ENCODE peak calls at places on chromosomes 13 and 19, in nine cellular contexts. U, Q, Z, N, W, O, S, B and D are unnamed samples.

GRCh38 chr19:3270908-3271307 is 46.4 kb downstream of the CELF5 start:
- DNase-seq in U (no peak), Q (peak), Z (no peak), N (no peak), W (peak), O (no peak), S (no peak), B (no peak), D (peak)

GRCh38 chr19:30512748-30513389 is 140.7 kb downstream of the ZNF536 start:
- DNase-seq in U (no peak), Q (no peak), Z (no peak), N (no peak), W (no peak), O (no peak), S (no peak), B (no peak), D (no peak)

GRCh38 chr19:46618670-46619231 is 6.1 kb downstream of the PTGIR start:
- DNase-seq in U (no peak), Q (no peak), Z (no peak), N (no peak), W (no peak), O (no peak), S (no peak), B (no peak), D (peak)

GRCh38 chr19:13165091-13165997 is 15.1 kb downstream of the IER2 start:
- DNase-seq in U (no peak), Q (no peak), Z (no peak), N (no peak), W (no peak), O (no peak), S (no peak), B (no peak), D (no peak)

GRCh38 chr13:110965038-110965754 is 50.3 kb upstream of the ANKRD10 start:
- DNase-seq in U (no peak), Q (peak), Z (no peak), N (no peak), W (peak), O (no peak), S (peak), B (no peak), D (peak)

GRCh38 chr19:16566161-16566560 is 6.1 kb downstream of the SLC35E1 start:
- DNase-seq in U (no peak), Q (no peak), Z (no peak), N (no peak), W (no peak), O (no peak), S (no peak), B (no peak), D (no peak)

GRCh38 chr13:24664726-24665409 is 15.3 kb upstream of the ATP12A start:
- DNase-seq in U (no peak), Q (no peak), Z (no peak), N (no peak), W (peak), O (no peak), S (peak), B (no peak), D (peak)

GRCh38 chr19:46944918-46945628 is 74.6 kb upstream of the NPAS1 start:
- DNase-seq in U (no peak), Q (no peak), Z (peak), N (peak), W (no peak), O (peak), S (no peak), B (peak), D (peak)

GRCh38 chr13:26663801-26664200 is 96.8 kb downstream of the GPR12 start:
- DNase-seq in U (no peak), Q (no peak), Z (no peak), N (no peak), W (no peak), O (no peak), S (no peak), B (no peak), D (no peak)

GRCh38 chr19:42512130-42512636 is 16.1 kb downstream of the CEACAM1 start:
- DNase-seq in U (no peak), Q (no peak), Z (no peak), N (no peak), W (no peak), O (no peak), S (no peak), B (no peak), D (no peak)

DNA sequence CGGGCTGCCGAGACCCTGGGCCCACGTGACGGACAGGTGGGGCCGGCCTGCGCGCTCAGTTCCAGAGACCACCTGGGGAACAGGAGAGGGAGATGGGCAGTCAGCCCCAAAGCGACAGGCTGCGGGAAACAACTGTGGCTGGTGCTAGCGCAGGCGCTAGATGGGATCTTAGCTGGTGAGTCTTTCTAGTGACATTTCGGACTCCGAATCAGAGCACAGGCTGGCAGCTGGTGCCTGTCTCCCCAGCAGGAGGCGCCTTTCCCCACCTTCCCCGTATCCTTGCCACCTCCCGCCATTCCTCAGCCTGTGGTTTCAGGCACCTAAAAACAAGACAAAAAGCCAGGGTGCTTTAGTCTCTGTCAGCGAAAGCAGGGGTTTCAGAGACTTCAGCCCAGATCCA is 19.4 kb upstream of the RANBP3 start:
- DNase-seq in U (no peak), Q (no peak), Z (no peak), N (no peak), W (no peak), O (no peak), S (no peak), B (no peak), D (no peak)
- TF ChIP-seq CTCF in U (peak), Q (peak), Z (no peak), N (no peak), W (no peak), O (no peak), S (no peak), B (no peak), D (no peak)

DNA sequence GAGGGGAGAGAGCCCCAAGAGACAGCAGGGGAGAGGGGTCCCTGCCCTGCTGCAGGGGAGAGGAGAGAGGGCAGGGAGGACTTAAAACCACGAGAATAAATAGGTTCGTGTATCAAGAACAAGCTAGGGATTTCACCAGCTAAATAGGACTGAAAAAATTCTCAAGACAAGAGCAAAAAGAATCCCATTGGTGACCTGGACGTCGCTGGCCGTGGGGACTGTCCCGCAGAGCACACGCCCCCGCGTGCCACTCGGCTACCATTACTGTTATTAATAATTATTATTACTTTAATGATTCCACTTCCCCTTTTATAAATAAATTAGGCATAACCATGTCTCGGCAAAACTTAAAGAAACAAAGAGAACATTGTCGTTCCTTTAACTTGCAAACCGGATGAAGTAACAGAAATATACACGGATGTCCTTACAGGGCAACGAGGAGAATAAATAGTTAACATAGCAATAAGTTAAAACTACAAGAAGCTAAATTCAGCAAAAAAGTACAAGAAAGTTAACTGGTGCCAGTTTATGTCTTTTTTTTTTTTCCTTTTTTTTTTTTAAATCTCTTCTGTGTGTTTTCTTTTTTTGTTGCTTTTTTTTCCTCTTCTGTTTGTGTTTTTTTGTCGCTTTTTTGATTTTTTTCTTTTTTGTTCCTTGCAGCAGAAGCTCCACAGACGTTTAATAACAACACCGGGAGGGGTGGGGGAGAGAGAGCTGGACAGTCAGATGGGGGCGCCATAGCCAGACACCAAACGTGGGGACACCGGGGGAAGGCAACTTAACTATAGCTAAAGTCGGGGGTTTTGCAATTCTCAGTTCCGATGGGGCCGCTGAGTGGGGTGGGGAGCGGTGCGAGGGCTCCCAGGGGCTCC is 16.7 kb downstream of the PRKCSH start:
- DNase-seq in U (no peak), Q (no peak), Z (no peak), N (no peak), W (no peak), O (no peak), S (no peak), B (no peak), D (no peak)
- TF ChIP-seq CTCF in U (no peak), Q (no peak), Z (no peak), N (no peak), W (no peak), O (no peak), S (no peak), B (no peak), D (no peak)

GRCh38 chr19:28980236-28980868 is 232.6 kb downstream of the UQCRFS1 start:
- DNase-seq in U (no peak), Q (no peak), Z (no peak), N (peak), W (no peak), O (no peak), S (no peak), B (no peak), D (peak)
- TF ChIP-seq CTCF in U (peak), Q (no peak), Z (peak), N (no peak), W (no peak), O (no peak), S (no peak), B (no peak), D (peak)

GRCh38 chr13:109802936-109803335 is 16.6 kb upstream of the IRS2 start:
- DNase-seq in U (no peak), Q (no peak), Z (no peak), N (no peak), W (no peak), O (no peak), S (no peak), B (no peak), D (no peak)

GRCh38 chr13:109807345-109807744 is 21.0 kb upstream of the IRS2 start:
- DNase-seq in U (no peak), Q (no peak), Z (no peak), N (no peak), W (no peak), O (no peak), S (no peak), B (no peak), D (no peak)

GRCh38 chr13:109803822-109804221 is 17.4 kb upstream of the IRS2 start:
- DNase-seq in U (no peak), Q (no peak), Z (no peak), N (no peak), W (no peak), O (no peak), S (no peak), B (no peak), D (no peak)

GRCh38 chr13:109809216-109809890 is 23.0 kb upstream of the IRS2 start:
- DNase-seq in U (no peak), Q (no peak), Z (no peak), N (no peak), W (no peak), O (no peak), S (no peak), B (no peak), D (no peak)

DNA sequence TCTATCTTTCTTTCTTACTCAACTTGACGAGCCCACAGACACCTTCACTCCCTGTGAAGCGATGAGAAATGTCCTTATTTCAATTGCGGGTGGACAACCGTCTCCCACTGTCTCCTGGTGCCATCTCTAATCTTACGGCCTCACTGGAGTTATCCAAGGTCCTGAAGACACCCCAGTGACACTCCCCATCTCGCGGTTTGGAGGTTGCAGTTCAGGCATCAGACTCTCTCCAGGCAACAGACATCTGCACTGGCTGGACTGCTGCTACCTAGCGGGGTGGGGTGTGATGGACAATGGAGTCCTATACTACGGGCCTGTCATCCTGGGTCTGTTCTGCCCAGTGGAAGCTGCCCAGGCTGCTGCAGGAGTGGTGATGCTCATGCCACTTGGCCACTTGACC is 18.3 kb upstream of the IRS2 start:
- DNase-seq in U (no peak), Q (no peak), Z (no peak), N (no peak), W (no peak), O (no peak), S (no peak), B (no peak), D (no peak)
- TF ChIP-seq CTCF in U (no peak), Q (no peak), Z (no peak), N (no peak), W (no peak), O (no peak), S (no peak), B (no peak), D (no peak)

GRCh38 chr19:8145969-8146368 is 3.4 kb downstream of the FBN3 start:
- DNase-seq in U (no peak), Q (no peak), Z (peak), N (no peak), W (no peak), O (no peak), S (no peak), B (no peak), D (no peak)
- TF ChIP-seq CTCF in U (no peak), Q (no peak), Z (no peak), N (no peak), W (peak), O (no peak), S (peak), B (no peak), D (no peak)

GRCh38 chr13:44050450-44051063 is 170.9 kb downstream of the LACC1 start:
- DNase-seq in U (no peak), Q (no peak), Z (no peak), N (no peak), W (peak), O (no peak), S (no peak), B (no peak), D (peak)
- TF ChIP-seq CTCF in U (peak), Q (peak), Z (peak), N (peak), W (peak), O (peak), S (peak), B (peak), D (peak)

DNA sequence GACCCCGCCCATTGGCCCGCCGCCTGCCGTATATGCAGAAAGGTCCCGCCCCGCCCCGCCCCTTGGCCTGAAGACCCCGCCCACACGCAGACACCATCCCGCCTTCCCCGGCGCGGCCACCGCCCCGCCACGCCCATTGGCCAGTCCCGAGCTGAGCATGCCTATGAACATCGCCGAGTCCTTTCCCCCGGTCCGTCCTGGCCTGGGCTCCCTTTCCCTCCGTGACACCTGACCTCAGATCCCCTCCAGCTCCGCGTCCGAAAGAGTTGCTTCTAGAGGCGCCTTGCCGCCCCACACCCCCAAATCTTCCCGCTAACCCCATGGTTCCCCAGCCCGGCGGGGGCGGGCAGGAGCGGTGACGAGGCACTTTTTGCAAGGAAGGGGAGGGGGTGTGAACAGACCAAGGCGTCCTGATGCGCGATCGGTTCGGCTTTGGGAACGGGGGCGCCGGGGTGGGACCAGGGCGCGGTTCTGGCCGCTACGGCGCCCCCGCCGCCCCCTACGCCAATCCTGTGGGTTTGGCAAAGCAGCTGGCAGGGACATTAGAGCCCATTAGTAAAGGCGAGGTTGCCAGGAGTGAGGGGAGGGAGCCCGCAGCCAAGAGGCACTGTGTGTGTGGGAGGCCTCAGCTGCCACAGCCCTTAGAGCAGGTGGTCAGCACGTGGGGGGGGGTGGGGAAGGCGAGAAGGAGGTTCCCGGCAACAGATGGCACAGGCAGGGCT is 409 bp upstream of the NUMBL start:
- DNase-seq in U (peak), Q (peak), Z (peak), N (peak), W (peak), O (peak), S (no peak), B (peak), D (peak)
- TF ChIP-seq CTCF in U (no peak), Q (no peak), Z (no peak), N (no peak), W (no peak), O (no peak), S (no peak), B (no peak), D (no peak)

GRCh38 chr19:5891938-5892771 is 11.4 kb downstream of the NDUFA11 start:
- DNase-seq in U (peak), Q (no peak), Z (peak), N (no peak), W (no peak), O (no peak), S (no peak), B (no peak), D (peak)
- TF ChIP-seq CTCF in U (peak), Q (peak), Z (peak), N (peak), W (peak), O (no peak), S (peak), B (peak), D (peak)

GRCh38 chr13:62321139-62321538 is 905.5 kb upstream of the PCDH20 start:
- DNase-seq in U (no peak), Q (no peak), Z (no peak), N (no peak), W (no peak), O (no peak), S (no peak), B (no peak), D (no peak)

GRCh38 chr13:62324842-62325241 is 909.2 kb upstream of the PCDH20 start:
- DNase-seq in U (no peak), Q (no peak), Z (no peak), N (no peak), W (no peak), O (no peak), S (no peak), B (no peak), D (no peak)

GRCh38 chr13:62321895-62322294 is 906.2 kb upstream of the PCDH20 start:
- DNase-seq in U (no peak), Q (no peak), Z (no peak), N (no peak), W (no peak), O (no peak), S (no peak), B (no peak), D (no peak)

GRCh38 chr13:62320731-62321130 is 905.1 kb upstream of the PCDH20 start:
- DNase-seq in U (no peak), Q (no peak), Z (no peak), N (no peak), W (no peak), O (no peak), S (no peak), B (no peak), D (no peak)

GRCh38 chr13:62320129-62320724 is 904.6 kb upstream of the PCDH20 start:
- DNase-seq in U (no peak), Q (no peak), Z (no peak), N (no peak), W (peak), O (no peak), S (no peak), B (no peak), D (peak)
- TF ChIP-seq CTCF in U (peak), Q (peak), Z (peak), N (no peak), W (peak), O (no peak), S (no peak), B (peak), D (peak)

DNA sequence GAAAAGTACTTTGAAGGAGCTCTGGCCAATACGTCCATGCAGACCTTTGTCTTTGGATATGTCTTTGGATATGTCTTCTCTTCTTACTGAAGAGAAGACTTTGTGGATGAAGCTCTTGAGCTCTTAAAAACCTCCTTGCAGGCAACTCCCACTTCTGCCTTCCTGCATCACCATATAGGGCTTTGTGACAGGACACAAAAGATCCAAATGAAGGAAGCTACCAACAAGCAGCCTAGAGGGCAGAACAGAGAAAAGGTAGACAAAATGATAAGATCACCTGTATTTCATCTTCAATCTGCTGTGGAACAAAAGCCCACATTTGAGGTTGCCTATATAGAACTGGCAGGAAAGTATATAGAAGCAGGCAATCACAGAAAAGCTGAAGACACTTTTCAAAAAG is 42.6 kb downstream of the N4BP2L1 start:
- DNase-seq in U (no peak), Q (no peak), Z (no peak), N (no peak), W (no peak), O (no peak), S (no peak), B (no peak), D (no peak)
- TF ChIP-seq CTCF in U (no peak), Q (no peak), Z (no peak), N (no peak), W (no peak), O (no peak), S (no peak), B (no peak), D (no peak)